ENCODE peak calls at places on chromosomes 2 and 18, in six cellular contexts. M, P, W, T, E and B are unnamed samples. For H3K27me3, the result is how much of the 10 kb centered on the place peaks cover.

GRCh38 chr2:195313976-195314375 is 343.1 kb upstream of the SLC39A10 start:
- DNase-seq in T (no peak), M (no peak), E (no peak), W (no peak), P (no peak), B (no peak)

GRCh38 chr2:16656087-16656486 is 9.5 kb downstream of the CYRIA start:
- DNase-seq in T (no peak), E (no peak), P (no peak), W (no peak), M (no peak), B (no peak)

GRCh38 chr2:68088950-68089349 is 26.1 kb upstream of the C1D start:
- DNase-seq in P (no peak), W (no peak), T (no peak), M (no peak), E (no peak), B (no peak)

GRCh38 chr2:28356095-28356911 is 36.4 kb upstream of the FOSL2 start:
- DNase-seq in E (peak), T (no peak), P (peak), M (peak), W (peak), B (peak)

GRCh38 chr18:59820663-59821062 is 79.1 kb upstream of the PMAIP1 start:
- DNase-seq in P (no peak), M (no peak), T (no peak), W (no peak), E (no peak), B (no peak)

GRCh38 chr2:217361491-217361890 is 501.6 kb upstream of the TNP1 start:
- DNase-seq in T (no peak), W (no peak), P (no peak), E (no peak), M (no peak), B (no peak)

GRCh38 chr2:19228720-19229119 is 129.7 kb downstream of the OSR1 start:
- DNase-seq in P (no peak), M (no peak), W (no peak), E (no peak), T (no peak), B (no peak)

GRCh38 chr2:96538487-96539214 is 2.1 kb downstream of the ARID5A start:
- DNase-seq in P (peak), E (peak), M (peak), W (peak), T (no peak), B (peak)

GRCh38 chr2:207115715-207116364 is 49.9 kb downstream of the KLF7 start:
- DNase-seq in M (no peak), P (no peak), T (no peak), W (no peak), E (peak), B (no peak)

GRCh38 chr2:142286618-142287017 is 155.8 kb upstream of the LRP1B start:
- DNase-seq in E (no peak), M (no peak), W (no peak), T (peak), P (no peak), B (no peak)

GRCh38 chr2:224038049-224038829 is 847 bp downstream of the SERPINE2 start:
- DNase-seq in P (no peak), T (no peak), M (peak), W (no peak), E (no peak), B (no peak)

GRCh38 chr18:31040982-31041345 is 1.6 kb downstream of the DSC3 start:
- DNase-seq in E (no peak), M (no peak), T (no peak), W (no peak), P (no peak), B (no peak)

GRCh38 chr2:98917031-98917459 is 19.0 kb downstream of the CRACDL start:
- DNase-seq in P (peak), W (no peak), E (no peak), M (no peak), T (peak), B (no peak)

GRCh38 chr2:224843141-224843540 is 127.0 kb upstream of the CCDC195 start:
- DNase-seq in M (no peak), E (no peak), W (no peak), T (no peak), P (no peak), B (no peak)

GRCh38 chr2:74316616-74317295 is 26.5 kb downstream of the SLC4A5 start:
- DNase-seq in M (no peak), P (no peak), W (no peak), T (no peak), E (no peak), B (no peak)
- H3K27ac ChIP-seq in M (no peak), P (no peak), W (no peak), T (no peak), E (no peak), B (no peak)

GRCh38 chr2:199951023-199951422 is 4.3 kb downstream of the TYW5 start:
- DNase-seq in W (no peak), P (no peak), E (no peak), M (no peak), T (no peak), B (no peak)

GRCh38 chr2:199955007-199955338 is 318 bp downstream of the TYW5 start:
- DNase-seq in P (no peak), T (no peak), W (no peak), E (no peak), M (no peak), B (no peak)

GRCh38 chr2:199958014-199958413 is 2.6 kb downstream of the MAIP1 start:
- DNase-seq in W (no peak), P (no peak), M (no peak), E (no peak), T (no peak), B (no peak)

GRCh38 chr2:199956062-199956380 is 639 bp downstream of the MAIP1 start:
- DNase-seq in P (no peak), M (no peak), T (no peak), E (no peak), W (no peak), B (no peak)

GRCh38 chr2:199955339-199956061 is at the start of the genes MAIP1 and TYW5:
- DNase-seq in W (peak), M (peak), T (peak), P (peak), E (peak), B (peak)
- TF ChIP-seq POLR2A in W (peak), M (peak), T (peak), P (peak), E (peak), B (no peak)

DNA sequence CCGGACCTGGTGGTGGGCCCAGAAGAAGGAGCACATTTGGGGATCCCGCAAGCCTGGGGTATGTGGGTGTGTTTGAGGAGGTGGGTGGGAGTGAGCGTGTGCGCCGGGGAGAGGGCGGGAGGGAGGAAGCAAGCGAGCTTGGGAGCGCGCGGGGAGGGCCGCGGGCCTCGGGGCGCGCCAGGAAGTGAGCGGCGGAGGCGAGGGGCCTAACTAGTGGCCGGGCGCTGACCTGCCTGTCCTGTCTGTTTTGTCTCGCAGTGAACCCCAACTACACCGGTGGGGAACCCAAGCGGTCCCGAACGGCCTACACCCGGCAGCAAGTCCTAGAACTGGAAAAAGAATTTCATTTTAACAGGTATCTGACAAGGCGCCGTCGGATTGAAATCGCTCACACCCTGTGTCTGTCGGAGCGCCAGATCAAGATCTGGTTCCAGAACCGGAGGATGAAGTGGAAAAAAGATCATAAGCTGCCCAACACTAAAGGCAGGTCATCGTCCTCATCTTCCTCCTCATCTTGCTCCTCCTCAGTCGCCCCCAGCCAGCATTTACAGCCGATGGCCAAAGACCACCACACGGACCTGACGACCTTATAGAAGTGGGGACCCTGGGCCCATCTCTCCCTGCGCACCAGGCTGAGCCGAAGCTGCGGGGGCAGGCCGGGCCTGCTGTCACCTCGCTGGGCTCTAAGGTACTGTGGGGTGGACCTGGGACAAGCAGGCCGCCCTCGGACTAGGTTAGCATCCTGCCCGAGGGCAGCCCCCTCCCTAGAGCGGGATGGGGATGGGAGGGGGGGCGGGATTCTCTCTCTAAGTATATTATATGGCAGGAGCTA is 1.2 kb downstream of the HOXD4 start:
- DNase-seq in P (peak), T (no peak), M (no peak), E (no peak), W (no peak), B (no peak)
- H3K27me3 ChIP-seq in P (half or more), T (under half), M (under half), E (half or more), W (under half), B (under half)

GRCh38 chr2:30149976-30150375 is 3.2 kb downstream of the YPEL5 start:
- DNase-seq in M (no peak), E (no peak), T (no peak), P (no peak), W (no peak), B (no peak)
- H3K27ac ChIP-seq in M (no peak), E (peak), T (no peak), P (no peak), W (no peak), B (peak)

GRCh38 chr2:239274391-239275001 is 126.3 kb downstream of the HDAC4 start:
- DNase-seq in M (no peak), T (peak), E (peak), P (peak), W (peak), B (no peak)
- TF ChIP-seq POLR2A in M (no peak), T (no peak), E (no peak), P (no peak), W (no peak), B (no peak)

DNA sequence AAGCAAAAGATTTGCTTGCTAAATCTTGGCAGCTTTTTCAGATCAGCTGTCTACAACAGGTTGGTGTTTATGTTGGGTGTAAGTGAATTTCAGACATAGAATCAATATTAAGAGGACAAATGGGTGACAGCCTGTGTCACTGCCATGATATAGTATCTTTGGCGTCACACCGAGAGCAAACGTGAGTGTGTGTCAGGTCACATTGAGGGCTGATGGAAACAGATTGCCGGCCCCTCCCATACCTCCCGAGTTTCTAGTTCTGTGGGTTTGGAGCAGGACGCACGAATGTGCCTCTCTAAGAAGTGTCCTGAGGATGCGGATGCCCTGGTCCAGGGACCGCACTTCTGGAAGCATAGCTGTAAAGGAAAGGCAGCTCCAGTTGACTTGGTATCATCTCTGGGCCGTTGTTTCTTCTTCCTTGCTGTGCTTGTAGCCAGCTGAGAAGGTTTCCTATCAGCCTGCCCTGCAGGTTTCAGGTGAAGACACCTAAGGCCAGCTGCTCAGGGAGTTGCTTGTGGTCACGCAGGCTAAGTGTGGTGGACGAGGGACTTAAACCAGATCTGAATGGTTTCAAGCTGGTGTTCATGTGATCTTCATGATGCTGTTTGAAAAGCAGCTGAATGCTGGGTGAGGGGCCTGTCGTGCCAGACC is 6.4 kb downstream of the AGAP1 start:
- DNase-seq in W (no peak), P (no peak), T (no peak), E (no peak), M (no peak), B (no peak)
- H3K27me3 ChIP-seq in W (under half), P (under half), T (under half), E (under half), M (under half), B (under half)

DNA sequence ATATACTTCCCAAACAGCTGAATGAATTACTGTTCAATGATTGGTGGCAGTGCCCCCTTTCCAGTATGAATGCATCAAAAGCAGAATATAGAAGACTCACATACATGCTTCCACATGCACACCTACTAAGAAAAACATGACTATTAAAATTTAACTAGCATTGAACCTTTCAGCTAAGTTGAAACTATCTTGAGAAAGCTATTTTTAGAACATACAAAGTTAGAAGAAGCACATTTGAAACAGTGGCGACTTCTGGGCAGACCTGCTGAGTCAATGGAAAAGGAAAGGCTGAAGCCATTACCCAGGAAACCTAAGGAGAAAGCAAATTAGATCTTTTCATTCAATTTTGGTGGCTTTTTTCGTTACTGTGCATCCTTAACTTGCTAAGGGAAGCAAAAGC is 55.9 kb downstream of the PLA2R1 start:
- DNase-seq in P (no peak), M (no peak), E (no peak), T (no peak), W (no peak), B (no peak)
- H3K27ac ChIP-seq in P (no peak), M (no peak), E (no peak), T (no peak), W (no peak), B (no peak)

GRCh38 chr2:222307138-222307756 is 8.4 kb upstream of the PAX3 start:
- DNase-seq in E (no peak), T (no peak), W (no peak), P (no peak), M (no peak), B (no peak)
- TF ChIP-seq POLR2A in E (no peak), T (no peak), W (no peak), P (no peak), M (no peak), B (no peak)

GRCh38 chr2:232386740-232387450 is 8.3 kb downstream of the ALPP start:
- DNase-seq in W (no peak), T (no peak), E (no peak), P (no peak), M (no peak), B (no peak)
- H3K27me3 ChIP-seq in W (under half), T (under half), E (under half), P (half or more), M (under half), B (half or more)